ENCODE peak calls at places on chromosomes 5 and 9, in five cellular contexts. N is neural progenitor cell, V is upper lobe of right lung, P is OCI-LY7, F is BE2C. I is an unnamed sample.
A peak's percentile ranks its signal among the peaks of the same experiment; 100 is the strongest.

GRCh38 chr9:87266697-87267096 is 231.0 kb upstream of the DAPK1 start:
- DNase-seq in P (no peak), N (no peak), F (no peak), V (no peak), I (no peak)

GRCh38 chr5:146199216-146199815 is 4.1 kb upstream of the RBM27 start:
- DNase-seq in P (no peak), V (no peak), F (no peak), N (no peak), I (no peak)

GRCh38 chr5:139494832-139495231 is 12.3 kb upstream of the STING1 start:
- DNase-seq in F (no peak), V (no peak), N (no peak), P (no peak), I (no peak)

GRCh38 chr9:134373269-134373668 is 47.0 kb downstream of the RXRA start:
- DNase-seq in P (no peak), N (no peak), V (no peak), F (no peak), I (no peak)

GRCh38 chr5:79236970-79237734 is 1.2 kb downstream of the JMY start:
- DNase-seq in F (peak; percentile 47), V (peak; percentile 77), P (peak; percentile 54), N (peak; percentile 65), I (peak; percentile 52)

GRCh38 chr5:104551628-104552027 is 989.0 kb upstream of the NUDT12 start:
- DNase-seq in F (no peak), V (no peak), P (no peak), N (no peak), I (no peak)

GRCh38 chr9:116116411-116116810 is 37.2 kb upstream of the PAPPA start:
- DNase-seq in P (no peak), N (no peak), F (no peak), V (no peak), I (no peak)

GRCh38 chr9:121204121-121204520 is 2.5 kb upstream of the RAB14 start:
- DNase-seq in P (no peak), V (no peak), F (no peak), N (no peak), I (no peak)

GRCh38 chr9:130785940-130786500 is 49.0 kb upstream of the ABL1 start:
- DNase-seq in F (no peak), P (no peak), V (no peak), N (no peak), I (no peak)

GRCh38 chr5:10452768-10453331 is 11.2 kb downstream of the ROPN1L start:
- DNase-seq in N (peak; percentile 82), V (no peak), F (peak; percentile 37), P (peak; percentile 82), I (no peak)

GRCh38 chr9:72858089-72858912 is 94.6 kb downstream of the ALDH1A1 start:
- DNase-seq in N (peak; percentile 39), P (no peak), F (no peak), V (no peak), I (no peak)

GRCh38 chr5:101935086-101935485 is 361.0 kb downstream of the SLCO4C1 start:
- DNase-seq in F (no peak), V (no peak), N (no peak), P (no peak), I (no peak)

GRCh38 chr5:6291961-6292360 is 86.4 kb downstream of the MED10 start:
- DNase-seq in V (no peak), N (peak; percentile 69), F (peak; percentile 40), P (peak; percentile 28), I (no peak)

GRCh38 chr5:66896207-66896606 is 300.0 kb downstream of the MAST4 start:
- DNase-seq in N (no peak), P (no peak), V (no peak), F (no peak), I (no peak)

GRCh38 chr9:121398374-121398773 is 28.3 kb upstream of the STOM start:
- DNase-seq in N (no peak), F (no peak), V (no peak), P (no peak), I (no peak)

GRCh38 chr9:135804588-135805421 is 102.5 kb downstream of the CAMSAP1 start:
- DNase-seq in F (no peak), V (no peak), P (peak; percentile 4), N (no peak), I (peak; percentile 46)

GRCh38 chr5:9337908-9338307 is 208.0 kb downstream of the SEMA5A start:
- DNase-seq in F (no peak), N (no peak), P (no peak), V (no peak), I (no peak)

GRCh38 chr5:35924950-35925722 is 13.3 kb downstream of the CAPSL start:
- DNase-seq in V (peak; percentile 77), F (peak; percentile 59), P (peak; percentile 97), N (peak; percentile 81), I (peak; percentile 58)

GRCh38 chr5:145237843-145238242 is 597.3 kb downstream of the PRELID2 start:
- DNase-seq in V (no peak), F (peak; percentile 25), P (peak; percentile 63), N (peak; percentile 93), I (no peak)

GRCh38 chr9:127828262-127829031 is 25.8 kb downstream of the FPGS start:
- DNase-seq in N (peak; percentile 96), F (peak; percentile 88), P (no peak), V (peak; percentile 87), I (peak; percentile 78)

GRCh38 chr9:120619751-120620655 is 40.0 kb upstream of the CDK5RAP2 start:
- DNase-seq in V (no peak), F (peak; percentile 67), P (peak; percentile 69), N (peak; percentile 74), I (no peak)

GRCh38 chr9:28782630-28783029 is 1209.3 kb upstream of the C9orf72 start:
- DNase-seq in V (no peak), F (no peak), N (no peak), P (no peak), I (no peak)

GRCh38 chr5:160685219-160685618 is 166.8 kb downstream of the ATP10B start:
- DNase-seq in F (no peak), N (no peak), P (no peak), V (no peak), I (no peak)

GRCh38 chr5:160685695-160686094 is 166.3 kb downstream of the ATP10B start:
- DNase-seq in V (no peak), N (peak; percentile 58), P (peak; percentile 29), F (no peak), I (no peak)
- TF ChIP-seq CTCF in V (peak; percentile 36), N (peak; percentile 71), P (peak; percentile 76), F (peak; percentile 30), I (peak; percentile 58)

GRCh38 chr5:159049844-159050318 is 49.8 kb downstream of the EBF1 start:
- DNase-seq in P (peak; percentile 51), V (no peak), N (no peak), F (no peak), I (no peak)
- TF ChIP-seq CTCF in P (peak; percentile 81), V (peak; percentile 29), N (peak; percentile 31), F (peak; percentile 68), I (peak; percentile 11)

DNA sequence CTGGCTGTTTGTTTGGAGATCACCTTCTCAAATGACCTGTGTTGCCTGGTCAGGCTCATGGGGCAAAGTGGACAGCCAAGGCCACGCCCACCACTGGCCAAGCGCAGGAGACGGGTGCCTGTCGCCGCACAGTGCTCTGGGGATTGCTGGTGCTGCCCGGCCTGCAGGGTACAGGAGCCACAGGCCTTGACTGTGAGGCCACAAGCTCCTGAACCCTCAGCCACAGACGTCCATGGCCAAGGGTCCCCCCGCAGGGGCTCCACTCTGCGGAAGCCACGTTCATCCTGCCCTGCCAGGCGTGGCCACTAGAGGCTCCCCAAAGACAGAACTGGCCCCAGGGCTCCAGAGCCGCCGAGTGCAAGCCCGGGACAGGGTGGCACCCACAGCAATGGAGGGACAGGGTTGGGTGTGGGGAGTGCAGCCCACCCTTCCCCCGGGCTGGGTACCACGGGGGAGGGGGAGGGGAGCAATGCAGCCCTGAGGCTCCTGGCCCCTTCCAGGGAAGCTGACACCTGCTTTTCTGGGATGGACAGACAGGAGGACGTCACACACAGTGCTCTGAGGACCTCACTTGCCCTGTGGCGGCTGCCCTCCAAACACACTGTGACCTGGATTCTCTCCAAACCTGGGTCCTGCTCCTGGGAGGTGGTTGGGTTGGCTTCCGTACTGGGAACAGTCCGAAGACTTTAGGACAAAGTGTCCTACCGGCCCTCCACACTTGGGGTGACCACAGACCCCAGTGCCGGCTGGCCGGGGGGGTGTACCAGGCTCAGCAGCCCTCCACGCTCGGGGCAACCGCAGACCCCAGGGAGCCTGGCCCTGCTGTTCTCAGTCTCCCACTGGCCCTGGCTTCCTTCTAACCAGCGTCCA is 21.5 kb downstream of the TPPP start:
- DNase-seq in V (peak; percentile 87), N (peak; percentile 78), P (peak; percentile 49), F (peak; percentile 82), I (no peak)
- TF ChIP-seq CTCF in V (peak; percentile 90), N (peak; percentile 93), P (peak; percentile 70), F (peak; percentile 83), I (peak; percentile 81)

GRCh38 chr5:4295663-4296339 is 700.2 kb downstream of the IRX1 start:
- DNase-seq in V (no peak), P (no peak), N (peak; percentile 86), F (no peak), I (no peak)
- TF ChIP-seq CTCF in V (peak; percentile 50), P (peak; percentile 66), N (peak; percentile 92), F (no peak), I (no peak)

GRCh38 chr9:81841326-81841725 is 86.9 kb upstream of the SPATA31D4 start:
- DNase-seq in P (no peak), N (peak; percentile 17), F (no peak), V (no peak), I (no peak)
- TF ChIP-seq CTCF in P (no peak), N (no peak), F (no peak), V (no peak), I (no peak)

DNA sequence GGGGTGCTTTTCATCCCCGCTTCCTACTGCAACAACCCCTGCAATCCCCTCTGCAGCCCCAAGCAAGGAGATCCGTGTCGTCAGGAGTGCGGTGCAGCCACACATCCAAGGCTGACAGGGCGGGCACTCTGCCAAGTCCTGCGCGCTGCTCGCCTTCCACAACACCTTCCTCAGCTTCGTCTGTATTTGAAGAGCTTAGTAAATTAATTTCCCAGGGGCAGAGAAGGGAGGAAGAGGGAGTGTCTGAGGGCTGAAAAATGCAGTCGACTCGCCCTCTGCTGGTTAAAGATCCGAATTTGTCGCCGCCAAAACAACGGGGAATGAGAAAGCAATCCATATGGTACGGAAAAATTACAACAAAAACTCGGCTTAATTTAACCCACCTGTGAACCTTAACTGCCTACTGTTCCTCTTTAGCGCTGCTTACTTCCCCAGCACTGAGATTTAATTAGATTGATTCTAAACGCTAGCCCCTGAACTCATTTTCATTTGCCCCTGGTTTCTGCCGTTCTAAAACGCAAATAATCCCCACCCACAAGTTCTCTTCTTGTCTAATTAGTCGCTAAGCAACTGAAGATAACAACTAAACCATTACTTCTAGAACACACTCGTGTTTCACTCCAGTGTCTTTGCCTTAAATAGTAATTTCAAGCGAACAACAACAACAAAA is 10.9 kb upstream of the PCDHB1 start:
- DNase-seq in F (peak; percentile 90), P (no peak), N (peak; percentile 83), V (peak; percentile 82), I (no peak)
- TF ChIP-seq CTCF in F (peak; percentile 79), P (no peak), N (peak; percentile 85), V (peak; percentile 55), I (no peak)

I was measured in CD14-positive monocyte.